ENCODE peak calls at places on chromosomes 2 and 18, in ten cellular contexts. C is mammary epithelial cell; S is neural progenitor cell; H is H9; B is CD8-positive, alpha-beta T cell; V is pancreas; G is CD8-positive, alpha-beta memory T cell; X is hepatocyte; K is heart right ventricle; R is esophagus squamous epithelium. L is an unnamed sample.

GRCh38 chr2:158094487-158095092 is 7.1 kb upstream of the UPP2 start:
- DNase-seq in R (no peak), H (no peak), G (no peak), C (no peak), K (no peak), V (no peak), X (peak), S (no peak), B (no peak), L (no peak)

GRCh38 chr2:118386636-118387302 is 298.5 kb downstream of the INSIG2 start:
- DNase-seq in S (no peak), B (no peak), V (no peak), K (no peak), R (no peak), H (no peak), C (peak), G (no peak), X (no peak), L (no peak)

GRCh38 chr2:108607706-108608301 is 73.5 kb downstream of the LIMS1 start:
- DNase-seq in S (peak), B (peak), C (no peak), X (peak), V (no peak), K (no peak), R (no peak), H (no peak), G (peak), L (peak)

GRCh38 chr2:86487062-86487461 is 45.9 kb downstream of the KDM3A start:
- DNase-seq in C (no peak), R (no peak), G (no peak), S (no peak), V (no peak), K (no peak), X (no peak), B (no peak), H (no peak), L (no peak)

GRCh38 chr2:36480028-36480427 is 117.9 kb downstream of the FEZ2 start:
- DNase-seq in S (no peak), H (no peak), C (no peak), V (no peak), B (no peak), X (no peak), K (no peak), R (no peak), G (no peak), L (no peak)

GRCh38 chr18:74255022-74255658 is 36.6 kb downstream of the CYB5A start:
- DNase-seq in G (no peak), K (no peak), H (no peak), B (no peak), R (no peak), X (no peak), V (no peak), S (no peak), C (peak), L (no peak)

GRCh38 chr2:23563673-23564617 is 179.0 kb downstream of the KLHL29 start:
- DNase-seq in K (peak), S (peak), C (peak), G (no peak), H (peak), R (no peak), X (no peak), B (no peak), V (peak), L (no peak)

GRCh38 chr2:112148477-112148876 is 10.3 kb downstream of the FBLN7 start:
- DNase-seq in G (no peak), K (no peak), H (no peak), R (no peak), S (no peak), V (no peak), B (no peak), X (no peak), C (no peak), L (no peak)

GRCh38 chr2:217127744-217128143 is 267.9 kb upstream of the TNP1 start:
- DNase-seq in G (no peak), V (no peak), S (no peak), B (no peak), R (no peak), K (no peak), H (no peak), X (no peak), C (no peak), L (no peak)

GRCh38 chr2:237327191-237327590 is 86.8 kb downstream of the COL6A3 start:
- DNase-seq in B (no peak), S (no peak), K (no peak), H (no peak), G (no peak), V (no peak), R (no peak), X (no peak), C (no peak), L (no peak)

GRCh38 chr2:30310955-30311354 is 79.6 kb downstream of the LBH start:
- DNase-seq in S (no peak), H (no peak), C (no peak), K (no peak), G (no peak), X (no peak), V (no peak), B (no peak), R (no peak), L (peak)

GRCh38 chr2:111057721-111058120 is 63.0 kb upstream of the BCL2L11 start:
- DNase-seq in C (no peak), R (no peak), X (peak), K (no peak), S (no peak), G (no peak), V (no peak), B (no peak), H (no peak), L (peak)

GRCh38 chr18:13136056-13136688 is 82.4 kb upstream of the LDLRAD4 start:
- DNase-seq in B (peak), H (no peak), V (no peak), C (peak), R (no peak), G (peak), K (no peak), S (peak), X (no peak), L (no peak)

GRCh38 chr2:165803123-165803760 is 9.2 kb upstream of the GALNT3 start:
- DNase-seq in K (no peak), H (no peak), G (no peak), B (no peak), X (peak), S (no peak), R (no peak), V (no peak), C (peak), L (no peak)

GRCh38 chr2:21422724-21423522 is 299.2 kb downstream of the TDRD15 start:
- DNase-seq in S (no peak), H (no peak), G (no peak), K (no peak), B (no peak), C (no peak), X (peak), R (no peak), V (no peak), L (no peak)

GRCh38 chr2:212548459-212548815 is 9.8 kb upstream of the ERBB4 start:
- DNase-seq in G (no peak), B (no peak), X (peak), H (no peak), S (peak), K (no peak), V (no peak), R (no peak), C (no peak), L (no peak)

GRCh38 chr2:27728081-27728858 is 43.2 kb upstream of the MRPL33 start:
- DNase-seq in B (no peak), H (no peak), S (no peak), V (no peak), X (no peak), R (no peak), G (no peak), C (no peak), K (no peak), L (no peak)
- H3K27ac ChIP-seq in B (no peak), H (no peak), S (no peak), V (no peak), X (no peak), R (peak), G (no peak), C (no peak), K (peak), L (no peak)

DNA sequence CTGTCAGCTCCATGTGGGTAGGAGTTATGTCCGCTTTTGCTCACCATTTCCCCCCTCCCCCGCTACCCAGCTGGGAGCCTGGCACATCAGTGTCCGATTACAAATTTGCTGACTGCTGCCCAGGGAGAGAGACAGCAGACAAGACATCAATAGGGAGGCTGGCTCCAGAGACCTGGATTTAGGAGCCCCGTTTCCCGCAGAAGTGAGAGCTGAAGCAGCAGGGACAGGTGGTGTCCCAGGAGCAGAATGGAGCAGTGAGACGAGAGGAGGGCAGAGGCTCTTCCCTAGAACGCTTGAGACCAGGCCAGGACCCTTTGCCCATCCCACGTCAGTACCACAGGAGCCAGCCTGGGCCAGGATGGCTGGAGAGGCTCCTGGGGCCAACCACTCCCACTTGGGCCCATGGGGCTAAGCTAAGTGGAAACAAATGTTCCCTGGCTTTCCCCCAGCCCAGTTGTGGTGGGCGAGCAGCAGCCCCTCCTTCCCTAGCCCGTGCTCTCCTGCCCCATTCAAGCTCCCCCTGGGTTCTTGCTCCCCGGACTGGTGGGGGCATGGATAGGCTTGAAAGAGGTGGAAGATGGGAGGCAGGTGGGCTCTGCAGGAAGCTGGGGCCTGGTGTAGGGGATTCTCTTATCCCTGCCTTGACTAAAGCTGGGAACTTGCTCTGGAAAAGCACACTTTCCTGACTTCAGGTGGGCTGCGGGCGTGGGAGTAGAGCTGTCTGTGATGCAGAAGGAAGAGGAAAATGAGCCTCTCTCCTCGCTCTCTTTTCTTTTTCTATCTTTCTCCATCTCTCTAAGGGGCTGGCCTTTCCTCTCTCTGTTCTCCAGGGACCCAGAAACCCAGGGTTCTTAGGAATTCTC is 4.1 kb upstream of the WNT6 start:
- DNase-seq in B (no peak), V (no peak), C (no peak), K (no peak), X (no peak), H (no peak), G (no peak), R (no peak), S (peak), L (no peak)
- H3K27ac ChIP-seq in B (no peak), V (no peak), C (no peak), K (no peak), X (no peak), H (no peak), G (no peak), R (no peak), S (no peak), L (no peak)

DNA sequence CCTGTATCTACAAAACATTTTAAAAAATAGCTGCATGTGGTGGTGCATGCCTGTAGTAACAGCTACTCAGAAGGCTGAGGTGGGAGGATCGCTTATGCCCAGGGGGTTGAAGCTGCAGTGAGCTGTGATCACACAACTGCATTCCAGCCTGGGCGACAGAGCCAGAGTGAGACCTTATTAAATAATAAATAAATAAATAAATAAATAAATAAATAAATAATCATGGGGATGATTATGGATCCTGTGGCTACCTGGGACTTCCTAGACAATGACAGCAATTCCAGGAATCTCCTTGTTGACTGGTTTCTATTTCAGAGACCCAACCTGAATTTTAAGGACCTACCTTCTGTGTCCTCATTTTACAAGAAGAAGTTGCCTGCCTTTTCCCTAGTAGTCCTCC is 91.5 kb downstream of the KCTD18 start:
- DNase-seq in X (no peak), G (no peak), K (no peak), C (no peak), V (no peak), R (no peak), S (no peak), B (no peak), H (no peak), L (no peak)
- H3K27ac ChIP-seq in X (no peak), G (no peak), K (no peak), C (no peak), V (no peak), R (no peak), S (peak), B (no peak), H (no peak), L (no peak)

GRCh38 chr2:216113572-216113971 is 4.4 kb downstream of the XRCC5 start:
- DNase-seq in B (no peak), K (no peak), V (no peak), C (no peak), X (no peak), R (no peak), G (no peak), H (no peak), S (no peak), L (peak)
- H3K27ac ChIP-seq in B (no peak), K (no peak), V (no peak), C (no peak), X (peak), R (no peak), G (no peak), H (no peak), S (peak), L (peak)

GRCh38 chr2:150483532-150483931 is 3.9 kb downstream of the RND3 start:
- DNase-seq in C (no peak), R (no peak), H (no peak), K (no peak), G (no peak), S (no peak), B (no peak), V (no peak), X (no peak), L (no peak)
- H3K27ac ChIP-seq in C (peak), R (peak), H (no peak), K (peak), G (no peak), S (no peak), B (no peak), V (no peak), X (peak), L (no peak)

GRCh38 chr2:176151199-176152099 is at the start of gene HOXD4:
- DNase-seq in K (no peak), H (no peak), S (peak), B (no peak), V (no peak), C (no peak), G (no peak), X (no peak), R (no peak), L (no peak)
- H3K27ac ChIP-seq in K (no peak), H (no peak), S (no peak), B (no peak), V (no peak), C (no peak), G (no peak), X (no peak), R (no peak), L (no peak)

DNA sequence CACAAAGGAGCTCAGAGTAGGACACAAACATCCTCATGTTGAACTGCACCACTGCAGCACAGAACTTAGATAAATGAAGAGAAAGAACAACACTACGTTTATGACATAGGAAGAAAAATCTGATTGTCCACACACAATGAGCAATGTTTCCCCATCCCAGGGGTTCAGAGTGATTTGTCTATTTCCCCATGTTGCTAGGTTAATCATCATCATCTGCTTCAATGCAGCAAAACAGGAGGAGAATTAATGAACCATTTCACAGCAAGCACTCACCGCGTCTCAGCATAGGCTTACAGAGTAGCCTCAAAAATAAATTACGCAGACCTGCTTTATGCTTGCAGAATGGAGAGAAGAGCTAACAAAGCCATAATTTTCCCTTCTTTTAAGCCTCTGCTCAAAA is 184.3 kb upstream of the ARL4C start:
- DNase-seq in H (no peak), X (no peak), V (no peak), K (no peak), G (no peak), B (no peak), R (no peak), C (no peak), S (no peak), L (no peak)
- H3K27ac ChIP-seq in H (no peak), X (no peak), V (no peak), K (no peak), G (no peak), B (no peak), R (no peak), C (no peak), S (no peak), L (no peak)

DNA sequence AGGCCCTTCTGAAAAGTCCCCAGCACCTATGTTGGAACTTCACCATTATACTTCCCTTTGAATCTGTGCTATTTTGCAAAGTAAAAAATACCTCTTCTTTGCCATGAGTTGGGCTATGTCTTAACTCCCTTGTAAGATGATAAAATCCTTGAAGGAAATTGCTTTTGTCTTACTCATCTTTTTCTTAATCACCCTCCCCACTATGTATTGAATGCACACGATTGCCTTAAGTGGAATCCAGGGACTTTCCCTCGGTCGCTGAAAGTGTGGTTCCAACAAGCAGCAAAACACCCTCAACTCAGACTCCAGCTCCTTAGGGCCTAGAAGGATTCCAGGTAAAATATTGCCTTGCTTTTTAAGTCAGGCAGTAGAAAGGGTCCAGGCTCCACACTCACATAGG is 173.2 kb upstream of the ARL4C start:
- DNase-seq in G (no peak), S (no peak), X (no peak), V (no peak), B (no peak), K (no peak), H (no peak), C (peak), R (no peak), L (no peak)
- H3K27ac ChIP-seq in G (no peak), S (no peak), X (no peak), V (no peak), B (no peak), K (no peak), H (no peak), C (peak), R (no peak), L (no peak)

DNA sequence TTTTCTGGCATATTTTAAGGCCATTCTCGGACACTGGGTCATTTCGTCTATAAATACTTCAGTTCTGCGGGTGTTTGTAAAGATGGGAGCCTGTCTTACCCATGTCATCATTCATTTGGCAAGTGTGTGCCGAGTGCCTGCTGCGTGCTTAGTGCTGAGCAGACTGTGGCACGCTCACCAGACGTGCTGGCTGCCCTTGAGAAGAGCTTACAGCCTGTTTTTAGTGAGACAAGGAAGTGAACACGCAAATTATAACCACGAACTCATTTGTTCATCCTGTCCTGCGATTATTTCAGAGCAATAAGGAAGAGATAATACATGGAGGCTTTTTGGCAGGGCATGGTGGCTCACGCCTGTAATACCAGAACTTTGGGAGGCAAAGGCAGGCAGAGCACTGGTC is 10.3 kb upstream of the STON1 start:
- DNase-seq in C (no peak), V (no peak), S (no peak), R (no peak), G (no peak), X (no peak), B (no peak), K (no peak), H (no peak), L (peak)
- H3K27ac ChIP-seq in C (no peak), V (no peak), S (no peak), R (peak), G (no peak), X (no peak), B (no peak), K (no peak), H (peak), L (no peak)